ENCODE peak calls at places on chromosome 22, in four cellular contexts. N is GM12878, C is GM12891, O is HL-60. D is an unnamed sample.

GRCh38 chr22:17920145-17920605 is 104.2 kb downstream of the MICAL3 start:
- DNase-seq in N (no peak), C (no peak), O (no peak), D (peak)

GRCh38 chr22:43183496-43184263 is 3.3 kb downstream of the TTLL12 start:
- DNase-seq in N (no peak), C (no peak), O (peak), D (peak)

GRCh38 chr22:23163665-23164064 is 16.6 kb upstream of the BCR start:
- DNase-seq in N (no peak), C (no peak), O (no peak), D (no peak)

GRCh38 chr22:32788884-32789624 is 12.5 kb upstream of the TIMP3 start:
- DNase-seq in N (no peak), C (no peak), O (no peak), D (no peak)

GRCh38 chr22:20904008-20904979 is 12.9 kb upstream of the CRKL start:
- DNase-seq in N (no peak), C (no peak), O (peak), D (peak)

GRCh38 chr22:20251981-20252380 is 16.1 kb downstream of the RTN4R start:
- DNase-seq in N (no peak), C (no peak), O (no peak), D (no peak)

GRCh38 chr22:19824197-19825015 is 30.3 kb downstream of the GNB1L start:
- DNase-seq in N (no peak), C (peak), O (peak), D (no peak)

GRCh38 chr22:36409911-36410756 is 22.4 kb upstream of the MYH9 start:
- DNase-seq in N (no peak), C (peak), O (no peak), D (no peak)

GRCh38 chr22:28203286-28203685 is 284.2 kb upstream of the PITPNB start:
- DNase-seq in N (no peak), C (no peak), O (no peak), D (no peak)

GRCh38 chr22:28208036-28208435 is 289.0 kb upstream of the PITPNB start:
- DNase-seq in N (no peak), C (no peak), O (no peak), D (no peak)

GRCh38 chr22:28208797-28209196 is 289.7 kb upstream of the PITPNB start:
- DNase-seq in N (no peak), C (no peak), O (no peak), D (no peak)

GRCh38 chr22:28207281-28208030 is 288.4 kb upstream of the PITPNB start:
- DNase-seq in N (no peak), C (no peak), O (no peak), D (no peak)
- TF ChIP-seq SPI1 in N (no peak), C (no peak), O (no peak), D (no peak)

GRCh38 chr22:48937032-48937639 is 890.5 kb downstream of the BRD1 start:
- DNase-seq in N (no peak), C (no peak), O (no peak), D (no peak)

GRCh38 chr22:48938741-48939140 is 888.9 kb downstream of the BRD1 start:
- DNase-seq in N (no peak), C (no peak), O (no peak), D (no peak)

GRCh38 chr22:48931452-48931851 is 896.2 kb downstream of the BRD1 start:
- DNase-seq in N (no peak), C (no peak), O (no peak), D (no peak)

GRCh38 chr22:48936391-48936790 is 891.3 kb downstream of the BRD1 start:
- DNase-seq in N (no peak), C (no peak), O (no peak), D (no peak)

DNA sequence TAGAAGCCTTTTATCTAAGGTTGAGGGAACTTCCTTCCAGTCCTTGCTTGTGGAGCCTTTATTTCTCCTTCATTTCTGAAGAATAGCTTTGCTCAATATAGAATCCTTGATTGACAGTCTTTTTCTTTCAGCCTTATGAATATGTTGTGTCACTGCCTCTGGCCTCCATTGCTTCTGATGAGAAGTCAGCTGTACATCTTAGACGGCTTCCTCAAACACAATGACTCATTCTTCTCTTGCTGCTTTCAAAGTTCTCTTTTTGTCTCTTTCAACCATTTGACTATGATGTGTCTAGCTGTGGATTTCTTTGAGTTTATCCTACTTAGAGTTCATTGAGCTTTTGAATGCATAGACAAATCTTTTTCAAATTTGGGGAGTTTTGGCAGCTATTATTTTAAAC is 893.2 kb downstream of the BRD1 start:
- DNase-seq in N (no peak), C (no peak), O (no peak), D (no peak)
- TF ChIP-seq SPI1 in N (no peak), C (no peak), O (no peak), D (no peak)

GRCh38 chr22:39914584-39914983 is 13.7 kb downstream of the GRAP2 start:
- DNase-seq in N (no peak), C (no peak), O (no peak), D (no peak)
- TF ChIP-seq SPI1 in N (no peak), C (no peak), O (no peak), D (no peak)

GRCh38 chr22:47558828-47559700 is 796.6 kb downstream of the TBC1D22A start:
- DNase-seq in N (no peak), C (no peak), O (no peak), D (no peak)
- TF ChIP-seq SPI1 in N (no peak), C (no peak), O (no peak), D (no peak)

GRCh38 chr22:48927591-48927990 is 900.1 kb downstream of the BRD1 start:
- DNase-seq in N (no peak), C (no peak), O (no peak), D (no peak)
- TF ChIP-seq SPI1 in N (no peak), C (no peak), O (no peak), D (no peak)

DNA sequence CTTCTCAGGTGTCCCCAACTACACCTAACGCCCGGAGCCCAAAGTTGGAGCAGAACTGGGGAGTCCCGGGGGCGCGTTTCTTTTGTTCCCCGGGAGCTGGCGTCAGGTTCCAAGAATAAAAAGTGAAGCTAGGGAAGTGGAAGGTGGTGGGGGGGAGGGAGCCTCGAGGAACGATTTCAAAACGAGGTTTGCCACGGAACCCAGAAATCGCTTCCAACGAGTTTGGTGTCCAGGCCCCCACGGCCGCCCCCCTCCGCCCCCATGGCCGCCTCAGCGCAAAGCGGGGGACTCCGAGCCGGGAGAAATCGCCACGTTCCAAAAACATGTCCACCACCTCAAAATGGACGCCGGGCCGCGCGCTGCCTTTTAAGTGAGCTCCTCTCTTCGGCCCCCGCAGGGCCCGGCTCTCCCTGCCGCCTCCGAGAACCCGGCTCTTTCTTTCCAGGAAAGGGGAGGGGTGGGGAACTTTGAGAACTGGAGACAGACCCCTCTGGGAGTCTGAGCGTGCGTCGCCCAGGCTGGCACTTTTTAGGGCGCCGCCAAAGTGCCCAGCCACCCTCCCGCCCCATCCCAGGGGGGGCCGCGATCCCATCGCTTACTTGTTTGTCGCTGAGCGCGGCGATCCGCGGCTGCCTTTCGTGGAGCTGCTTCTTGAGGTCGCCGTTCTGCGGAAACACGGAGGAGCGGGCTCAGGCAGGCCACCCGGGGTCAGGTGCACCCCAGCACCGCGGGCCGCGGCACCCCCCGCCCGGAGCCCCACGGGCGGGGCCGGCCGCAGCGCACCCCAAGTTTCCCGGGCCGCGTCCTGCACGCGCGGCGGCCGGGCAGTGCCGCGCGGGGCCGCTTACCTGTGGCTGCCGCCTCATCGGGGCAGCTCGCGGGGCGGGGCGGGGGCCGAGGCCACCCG is 1.6 kb downstream of the PHF21B start:
- DNase-seq in N (no peak), C (no peak), O (no peak), D (peak)
- TF ChIP-seq SPI1 in N (no peak), C (no peak), O (no peak), D (no peak)

DNA sequence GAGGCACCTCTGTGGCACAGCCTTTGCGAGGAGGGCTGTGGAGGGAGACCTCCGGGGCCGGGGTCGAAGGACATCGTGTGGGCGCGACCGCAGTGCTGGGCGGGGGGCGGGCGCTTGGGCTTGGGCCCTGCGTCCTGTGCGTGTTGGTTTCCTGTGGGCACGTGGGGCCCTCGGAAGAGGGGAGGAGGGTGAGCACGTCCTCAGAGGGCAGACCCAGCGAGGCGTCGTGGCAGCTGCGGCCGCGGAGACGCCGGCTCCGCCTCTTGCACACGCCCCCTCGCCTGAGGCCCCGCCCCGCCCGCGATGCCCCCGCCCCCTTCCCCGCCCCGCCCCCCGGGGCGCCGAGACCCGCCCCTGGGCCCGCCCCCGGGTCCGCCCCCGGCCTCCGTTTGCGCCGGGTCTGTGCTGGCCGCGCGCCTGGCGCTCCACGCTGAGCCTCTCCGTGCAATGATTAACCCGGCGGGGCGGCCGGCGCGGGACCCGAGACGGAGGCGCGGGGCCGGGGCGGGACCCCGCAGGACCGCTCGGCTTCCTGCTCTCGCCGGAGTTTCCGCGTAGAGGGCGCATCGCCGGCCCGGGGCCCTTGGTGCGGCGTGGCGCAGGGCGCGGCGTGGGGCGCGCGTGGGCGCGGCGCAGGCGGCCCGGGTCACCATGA is at the start of gene PRR5:
- DNase-seq in N (no peak), C (peak), O (peak), D (peak)
- TF ChIP-seq SPI1 in N (no peak), C (no peak), O (no peak), D (no peak)

DNA sequence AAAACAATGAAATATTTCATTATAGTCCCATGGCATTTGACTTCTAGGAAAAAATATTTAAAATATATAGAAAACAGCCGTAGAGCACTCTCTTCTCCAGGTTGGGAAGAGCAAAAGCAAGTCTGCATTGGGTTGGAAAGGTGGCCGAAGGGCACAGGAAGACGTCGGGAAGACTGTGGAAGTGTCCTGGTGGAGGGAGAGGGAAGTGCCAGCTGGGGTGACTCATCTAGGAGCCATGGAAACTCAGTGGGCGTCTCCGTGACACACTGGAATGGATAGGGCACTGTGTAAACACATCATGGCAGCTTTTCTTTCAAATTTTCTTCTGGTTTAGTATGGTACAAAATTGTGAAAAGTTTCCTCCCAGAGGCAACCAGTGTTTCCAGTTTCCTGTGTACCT is 12.7 kb downstream of the GTPBP1 start:
- DNase-seq in N (no peak), C (no peak), O (no peak), D (no peak)
- TF ChIP-seq SPI1 in N (no peak), C (no peak), O (no peak), D (no peak)

GRCh38 chr22:48351376-48352085 is 1476.1 kb downstream of the BRD1 start:
- DNase-seq in N (no peak), C (no peak), O (no peak), D (no peak)
- TF ChIP-seq SPI1 in N (no peak), C (no peak), O (no peak), D (no peak)

DNA sequence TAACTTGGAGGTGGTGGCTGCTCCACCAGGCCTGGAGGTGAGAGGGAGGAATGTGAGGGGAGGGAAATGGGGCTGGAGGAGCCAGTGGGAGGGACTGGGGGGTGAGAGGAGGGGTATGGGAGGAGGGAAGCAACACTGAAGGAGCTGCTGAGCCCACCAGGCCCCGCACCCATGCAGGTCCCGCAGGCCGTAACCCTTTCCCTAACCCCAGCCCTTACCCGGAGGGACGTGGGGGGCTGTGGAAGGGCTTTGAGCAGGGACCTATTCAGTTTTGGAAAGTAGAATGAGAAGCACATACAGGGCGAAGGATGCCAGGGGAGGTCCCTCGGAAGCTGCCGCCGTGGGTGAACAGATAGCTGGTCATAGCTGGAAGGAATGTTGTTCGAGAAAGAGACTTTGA is 33.9 kb upstream of the CRYBB3 start:
- DNase-seq in N (no peak), C (no peak), O (no peak), D (no peak)
- TF ChIP-seq SPI1 in N (no peak), C (no peak), O (no peak), D (no peak)

D was measured in K562.